ENCODE peak calls at places on chromosomes 4 and X, in five cellular contexts. B is colonic mucosa; R is A549; P is H1; U is CD8-positive, alpha-beta T cell. O is an unnamed sample. For H3K4me1 and H3K9me3, the result is how much of the 10 kb centered on the place peaks cover.

GRCh38 chr4:184417802-184418511 is 56.4 kb downstream of the IRF2 start:
- DNase-seq in U (no peak), B (no peak), P (no peak), R (peak), O (no peak)

GRCh38 chrX:101348452-101349222 is at the start of gene TIMM8A:
- DNase-seq in P (peak), B (peak), R (peak), U (peak), O (peak)

GRCh38 chr4:100633269-100633668 is 115.4 kb upstream of the EMCN start:
- DNase-seq in R (no peak), U (no peak), B (no peak), P (no peak), O (no peak)

GRCh38 chr4:132276185-132276584 is 872.9 kb upstream of the PCDH10 start:
- DNase-seq in R (no peak), B (no peak), P (no peak), U (no peak), O (no peak)

GRCh38 chr4:48720459-48720858 is 59.6 kb downstream of the FRYL start:
- DNase-seq in B (no peak), U (no peak), R (no peak), P (no peak), O (no peak)

GRCh38 chr4:168811793-168812651 is 198.0 kb downstream of the CBR4 start:
- DNase-seq in U (no peak), R (no peak), B (no peak), P (no peak), O (no peak)

GRCh38 chr4:6951880-6952381 is 42.3 kb downstream of the TBC1D14 start:
- DNase-seq in R (no peak), B (no peak), P (no peak), U (no peak), O (no peak)

GRCh38 chr4:27046851-27047250 is 186.2 kb downstream of the STIM2 start:
- DNase-seq in U (no peak), P (no peak), B (no peak), R (no peak), O (no peak)

GRCh38 chr4:175874290-175874689 is 62.2 kb upstream of the GPM6A start:
- DNase-seq in B (no peak), P (no peak), U (no peak), R (no peak), O (no peak)

GRCh38 chrX:7159132-7159861 is 11.3 kb upstream of the PUDP start:
- DNase-seq in R (no peak), P (no peak), B (no peak), U (no peak), O (no peak)

GRCh38 chr4:93730251-93730650 is 98.3 kb upstream of the ATOH1 start:
- DNase-seq in U (no peak), R (no peak), P (no peak), B (no peak), O (no peak)

GRCh38 chrX:1027133-1027532 is 185.3 kb downstream of the CRLF2 start:
- DNase-seq in P (no peak), R (no peak), U (no peak), B (no peak), O (no peak)

GRCh38 chrX:7254144-7254543 is 106.2 kb upstream of the PUDP start:
- DNase-seq in R (no peak), P (no peak), B (no peak), U (no peak), O (no peak)

GRCh38 chr4:147927377-147928137 is 195.7 kb downstream of the ARHGAP10 start:
- DNase-seq in B (no peak), R (no peak), U (no peak), P (no peak), O (no peak)

GRCh38 chr4:106978046-106978774 is 57.9 kb downstream of the DKK2 start:
- DNase-seq in U (no peak), R (no peak), B (no peak), P (peak), O (no peak)

GRCh38 chr4:7352486-7352885 is 82.2 kb downstream of the PSAPL1 start:
- DNase-seq in U (no peak), R (no peak), P (no peak), B (no peak), O (no peak)

GRCh38 chr4:38675167-38676121 is 11.4 kb downstream of the KLF3 start:
- DNase-seq in U (peak), R (peak), B (peak), P (peak), O (peak)
- H3K4me1 ChIP-seq in U (half or more), R (half or more), B (under half), P (under half), O (half or more)

DNA sequence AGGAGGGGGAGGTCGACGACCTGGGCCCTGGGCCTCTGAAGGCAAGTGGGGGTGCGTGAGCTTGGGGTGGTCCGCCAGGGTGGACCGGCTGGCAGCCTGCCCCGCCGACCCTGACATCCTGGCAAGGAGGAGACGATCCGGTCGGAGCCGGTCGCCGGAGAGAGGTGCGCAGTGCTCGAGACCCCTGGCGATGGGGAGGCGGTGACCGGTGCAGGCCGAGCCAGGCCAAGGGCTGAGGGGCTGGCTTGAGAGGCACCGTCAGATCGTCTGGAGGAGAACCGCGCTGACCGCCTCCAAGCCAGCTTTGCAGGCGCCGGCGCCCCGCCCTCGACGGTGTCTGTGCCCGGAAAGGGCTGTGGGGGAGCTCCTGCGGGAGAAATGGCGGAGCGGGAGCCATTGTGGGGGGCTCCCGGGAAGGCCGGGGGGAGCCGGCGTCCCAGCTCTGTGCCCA is 25.6 kb downstream of the GPRASP3 start:
- DNase-seq in R (no peak), U (no peak), P (peak), B (peak), O (peak)
- H3K4me3 ChIP-seq in R (peak), U (peak), P (peak), B (peak), O (no peak)

DNA sequence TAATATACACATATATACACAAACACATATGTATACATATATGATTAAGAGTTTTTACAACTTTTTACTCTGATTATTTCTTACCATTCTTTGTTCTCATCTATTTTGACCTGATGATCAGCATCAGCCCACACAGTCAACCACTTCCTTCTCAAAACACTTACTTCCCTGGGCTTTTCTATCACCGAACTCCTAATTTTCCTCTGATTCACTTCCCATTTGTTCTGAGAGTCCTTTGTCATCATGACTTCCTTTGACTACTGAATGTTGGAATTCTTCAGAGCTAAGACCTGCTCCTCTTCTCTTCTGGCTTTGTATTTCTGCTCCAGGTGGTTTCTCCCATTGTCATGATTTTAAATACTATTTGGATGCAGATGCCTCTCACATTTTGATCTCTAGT is 209.5 kb upstream of the AFF2 start:
- DNase-seq in R (no peak), U (no peak), B (no peak), P (no peak), O (no peak)
- H3K9me3 ChIP-seq in R (under half), U (under half), B (under half), P (under half), O (under half)

DNA sequence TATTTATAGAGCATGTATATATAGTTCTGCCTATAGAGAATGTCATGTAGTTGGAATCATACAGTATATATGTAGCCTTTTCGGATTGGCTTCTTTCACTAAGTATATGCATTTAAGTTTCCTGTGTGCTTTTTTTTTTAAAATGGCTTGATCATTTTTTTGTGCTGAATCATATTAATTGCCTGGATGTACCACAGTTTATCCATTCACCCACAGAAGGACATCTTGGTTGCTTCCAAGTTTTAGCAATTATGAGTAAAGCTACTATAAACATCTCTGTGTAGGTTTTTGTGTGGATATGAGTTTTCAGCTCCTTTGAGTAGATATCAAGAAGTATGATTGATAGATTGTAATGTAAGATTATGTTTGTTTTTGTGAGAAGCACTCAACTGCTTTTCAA is 23.8 kb downstream of the PTTG2 start:
- DNase-seq in B (no peak), P (no peak), U (no peak), R (no peak), O (no peak)
- H3K4me1 ChIP-seq in B (under half), P (under half), U (under half), R (under half), O (under half)